ENCODE peak calls at places on chromosomes 4 and X, in five cellular contexts. One of them, this sample, is unnamed.

GRCh38 chr4:25749150-25749794 is 93.6 kb downstream of the SLC34A2 start:
- DNase-seq in stimulated activated CD8-positive, alpha-beta memory T cell treated with anti-CD3 and anti-CD28 coated beads, Interleukin-4, amount 100 ng/mL, for 24 hours: no peak
- DNase-seq in foreskin fibroblast: no peak
- DNase-seq in NCI-H524: no peak
- DNase-seq in ELR: no peak
- DNase-seq in this sample: no peak

GRCh38 chr4:61540944-61541343 is 340.8 kb downstream of the ADGRL3 start:
- DNase-seq in ELR: no peak
- DNase-seq in NCI-H524: peak; percentile 7
- DNase-seq in stimulated activated CD8-positive, alpha-beta memory T cell treated with anti-CD3 and anti-CD28 coated beads, Interleukin-4, amount 100 ng/mL, for 24 hours: no peak
- DNase-seq in foreskin fibroblast: no peak
- DNase-seq in this sample: no peak

GRCh38 chr4:145583191-145583590 is 36.0 kb upstream of the MMAA start:
- DNase-seq in stimulated activated CD8-positive, alpha-beta memory T cell treated with anti-CD3 and anti-CD28 coated beads, Interleukin-4, amount 100 ng/mL, for 24 hours: no peak
- DNase-seq in foreskin fibroblast: no peak
- DNase-seq in ELR: no peak
- DNase-seq in NCI-H524: no peak
- DNase-seq in this sample: no peak

GRCh38 chr4:152696764-152697250 is 17.0 kb upstream of the TMEM154 start:
- DNase-seq in ELR: peak; percentile 85
- DNase-seq in stimulated activated CD8-positive, alpha-beta memory T cell treated with anti-CD3 and anti-CD28 coated beads, Interleukin-4, amount 100 ng/mL, for 24 hours: peak; percentile 7
- DNase-seq in foreskin fibroblast: peak; percentile 21
- DNase-seq in NCI-H524: no peak
- DNase-seq in this sample: no peak

GRCh38 chr4:23775694-23776093 is 114.2 kb downstream of the PPARGC1A start:
- DNase-seq in foreskin fibroblast: no peak
- DNase-seq in ELR: no peak
- DNase-seq in NCI-H524: no peak
- DNase-seq in stimulated activated CD8-positive, alpha-beta memory T cell treated with anti-CD3 and anti-CD28 coated beads, Interleukin-4, amount 100 ng/mL, for 24 hours: no peak
- DNase-seq in this sample: no peak

GRCh38 chr4:17275836-17276235 is 236.1 kb downstream of the QDPR start:
- DNase-seq in foreskin fibroblast: no peak
- DNase-seq in ELR: peak; percentile 2
- DNase-seq in stimulated activated CD8-positive, alpha-beta memory T cell treated with anti-CD3 and anti-CD28 coated beads, Interleukin-4, amount 100 ng/mL, for 24 hours: no peak
- DNase-seq in NCI-H524: no peak
- DNase-seq in this sample: no peak

GRCh38 chr4:110850461-110851447 is 227.9 kb upstream of the PITX2 start:
- DNase-seq in foreskin fibroblast: no peak
- DNase-seq in stimulated activated CD8-positive, alpha-beta memory T cell treated with anti-CD3 and anti-CD28 coated beads, Interleukin-4, amount 100 ng/mL, for 24 hours: no peak
- DNase-seq in ELR: no peak
- DNase-seq in NCI-H524: peak; percentile 36
- DNase-seq in this sample: no peak

GRCh38 chr4:169254546-169254983 is 16.2 kb downstream of the SH3RF1 start:
- DNase-seq in foreskin fibroblast: peak; percentile 86
- DNase-seq in ELR: peak; percentile 91
- DNase-seq in stimulated activated CD8-positive, alpha-beta memory T cell treated with anti-CD3 and anti-CD28 coated beads, Interleukin-4, amount 100 ng/mL, for 24 hours: no peak
- DNase-seq in NCI-H524: no peak
- DNase-seq in this sample: peak; percentile 66

GRCh38 chr4:153649572-153649991 is 34.5 kb upstream of the TLR2 start:
- DNase-seq in ELR: peak; percentile 63
- DNase-seq in stimulated activated CD8-positive, alpha-beta memory T cell treated with anti-CD3 and anti-CD28 coated beads, Interleukin-4, amount 100 ng/mL, for 24 hours: no peak
- DNase-seq in NCI-H524: peak; percentile 24
- DNase-seq in foreskin fibroblast: no peak
- DNase-seq in this sample: no peak

GRCh38 chrX:104742345-104742744 is 176.3 kb downstream of the IL1RAPL2 start:
- DNase-seq in foreskin fibroblast: no peak
- DNase-seq in ELR: no peak
- DNase-seq in NCI-H524: no peak
- DNase-seq in stimulated activated CD8-positive, alpha-beta memory T cell treated with anti-CD3 and anti-CD28 coated beads, Interleukin-4, amount 100 ng/mL, for 24 hours: no peak
- DNase-seq in this sample: no peak

GRCh38 chrX:23704673-23705206 is 37.4 kb downstream of the PRDX4 start:
- DNase-seq in stimulated activated CD8-positive, alpha-beta memory T cell treated with anti-CD3 and anti-CD28 coated beads, Interleukin-4, amount 100 ng/mL, for 24 hours: no peak
- DNase-seq in foreskin fibroblast: no peak
- DNase-seq in ELR: no peak
- DNase-seq in NCI-H524: no peak
- DNase-seq in this sample: no peak

GRCh38 chr4:3852751-3853150 is 86.6 kb downstream of the ADRA2C start:
- DNase-seq in ELR: no peak
- DNase-seq in NCI-H524: no peak
- DNase-seq in stimulated activated CD8-positive, alpha-beta memory T cell treated with anti-CD3 and anti-CD28 coated beads, Interleukin-4, amount 100 ng/mL, for 24 hours: no peak
- DNase-seq in foreskin fibroblast: no peak
- DNase-seq in this sample: no peak

This sample was measured in RCC 7860.